ENCODE peak calls at places on chromosomes 7 and 10, in nine cellular contexts. One of them, this sample, is unnamed.

GRCh38 chr7:31783221-31783620 is 96.2 kb downstream of the PPP1R17 start:
- DNase-seq in activated CD8-positive, alpha-beta memory T cell treated with anti-CD3 and anti-CD28 coated beads for 4 hours: no peak
- DNase-seq in AG09319: no peak
- DNase-seq in Karpas-422: no peak
- DNase-seq in NCI-H2081: no peak
- DNase-seq in kidney epithelial cell: no peak
- DNase-seq in stimulated activated CD8-positive, alpha-beta memory T cell treated with anti-CD3 and anti-CD28 coated beads, Interleukin-7, amount 100 ng/mL, for 24 hours: no peak
- DNase-seq in NCI-H1092 treated with DMSO at 0.1 percent for 48 hours: no peak
- DNase-seq in activated CD4-positive, alpha-beta T cell treated with anti-CD3 and anti-CD28 coated beads, Interleukin-2, amount 10 ng/mL, durations not matched to agents 7 days and 5 days: no peak
- DNase-seq in this sample: no peak

GRCh38 chr7:101900103-101900502 is 82.7 kb downstream of the CUX1 start:
- DNase-seq in activated CD4-positive, alpha-beta T cell treated with anti-CD3 and anti-CD28 coated beads, Interleukin-2, amount 10 ng/mL, durations not matched to agents 7 days and 5 days: no peak
- DNase-seq in NCI-H1092 treated with DMSO at 0.1 percent for 48 hours: no peak
- DNase-seq in Karpas-422: no peak
- DNase-seq in activated CD8-positive, alpha-beta memory T cell treated with anti-CD3 and anti-CD28 coated beads for 4 hours: no peak
- DNase-seq in AG09319: no peak
- DNase-seq in stimulated activated CD8-positive, alpha-beta memory T cell treated with anti-CD3 and anti-CD28 coated beads, Interleukin-7, amount 100 ng/mL, for 24 hours: no peak
- DNase-seq in NCI-H2081: no peak
- DNase-seq in kidney epithelial cell: no peak
- DNase-seq in this sample: no peak

GRCh38 chr7:57215423-57215822 is 83.2 kb upstream of the ZNF479 start:
- DNase-seq in activated CD4-positive, alpha-beta T cell treated with anti-CD3 and anti-CD28 coated beads, Interleukin-2, amount 10 ng/mL, durations not matched to agents 7 days and 5 days: no peak
- DNase-seq in Karpas-422: no peak
- DNase-seq in AG09319: no peak
- DNase-seq in NCI-H1092 treated with DMSO at 0.1 percent for 48 hours: no peak
- DNase-seq in kidney epithelial cell: no peak
- DNase-seq in activated CD8-positive, alpha-beta memory T cell treated with anti-CD3 and anti-CD28 coated beads for 4 hours: no peak
- DNase-seq in stimulated activated CD8-positive, alpha-beta memory T cell treated with anti-CD3 and anti-CD28 coated beads, Interleukin-7, amount 100 ng/mL, for 24 hours: no peak
- DNase-seq in NCI-H2081: no peak
- DNase-seq in this sample: no peak

GRCh38 chr10:79156334-79157274 is 87.8 kb downstream of the ZMIZ1 start:
- DNase-seq in NCI-H1092 treated with DMSO at 0.1 percent for 48 hours: no peak
- DNase-seq in Karpas-422: no peak
- DNase-seq in activated CD4-positive, alpha-beta T cell treated with anti-CD3 and anti-CD28 coated beads, Interleukin-2, amount 10 ng/mL, durations not matched to agents 7 days and 5 days: no peak
- DNase-seq in NCI-H2081: no peak
- DNase-seq in activated CD8-positive, alpha-beta memory T cell treated with anti-CD3 and anti-CD28 coated beads for 4 hours: no peak
- DNase-seq in kidney epithelial cell: no peak
- DNase-seq in stimulated activated CD8-positive, alpha-beta memory T cell treated with anti-CD3 and anti-CD28 coated beads, Interleukin-7, amount 100 ng/mL, for 24 hours: no peak
- DNase-seq in AG09319: no peak
- DNase-seq in this sample: no peak

GRCh38 chr7:133948588-133948987 is 178.6 kb upstream of the LRGUK start:
- DNase-seq in stimulated activated CD8-positive, alpha-beta memory T cell treated with anti-CD3 and anti-CD28 coated beads, Interleukin-7, amount 100 ng/mL, for 24 hours: no peak
- DNase-seq in activated CD4-positive, alpha-beta T cell treated with anti-CD3 and anti-CD28 coated beads, Interleukin-2, amount 10 ng/mL, durations not matched to agents 7 days and 5 days: no peak
- DNase-seq in NCI-H1092 treated with DMSO at 0.1 percent for 48 hours: no peak
- DNase-seq in AG09319: no peak
- DNase-seq in kidney epithelial cell: no peak
- DNase-seq in activated CD8-positive, alpha-beta memory T cell treated with anti-CD3 and anti-CD28 coated beads for 4 hours: no peak
- DNase-seq in NCI-H2081: no peak
- DNase-seq in Karpas-422: no peak
- DNase-seq in this sample: no peak

GRCh38 chr10:52256832-52257691 is 57.0 kb upstream of the DKK1 start:
- DNase-seq in kidney epithelial cell: peak
- DNase-seq in activated CD8-positive, alpha-beta memory T cell treated with anti-CD3 and anti-CD28 coated beads for 4 hours: no peak
- DNase-seq in AG09319: no peak
- DNase-seq in NCI-H2081: no peak
- DNase-seq in NCI-H1092 treated with DMSO at 0.1 percent for 48 hours: no peak
- DNase-seq in stimulated activated CD8-positive, alpha-beta memory T cell treated with anti-CD3 and anti-CD28 coated beads, Interleukin-7, amount 100 ng/mL, for 24 hours: no peak
- DNase-seq in Karpas-422: no peak
- DNase-seq in activated CD4-positive, alpha-beta T cell treated with anti-CD3 and anti-CD28 coated beads, Interleukin-2, amount 10 ng/mL, durations not matched to agents 7 days and 5 days: no peak
- DNase-seq in this sample: no peak

GRCh38 chr7:123096976-123097375 is 101.5 kb upstream of the TAS2R16 start:
- DNase-seq in kidney epithelial cell: no peak
- DNase-seq in activated CD4-positive, alpha-beta T cell treated with anti-CD3 and anti-CD28 coated beads, Interleukin-2, amount 10 ng/mL, durations not matched to agents 7 days and 5 days: no peak
- DNase-seq in Karpas-422: no peak
- DNase-seq in activated CD8-positive, alpha-beta memory T cell treated with anti-CD3 and anti-CD28 coated beads for 4 hours: no peak
- DNase-seq in AG09319: no peak
- DNase-seq in stimulated activated CD8-positive, alpha-beta memory T cell treated with anti-CD3 and anti-CD28 coated beads, Interleukin-7, amount 100 ng/mL, for 24 hours: no peak
- DNase-seq in NCI-H1092 treated with DMSO at 0.1 percent for 48 hours: no peak
- DNase-seq in NCI-H2081: no peak
- DNase-seq in this sample: peak

GRCh38 chr10:77349226-77349625 is 288.4 kb downstream of the KCNMA1 start:
- DNase-seq in Karpas-422: no peak
- DNase-seq in NCI-H2081: no peak
- DNase-seq in stimulated activated CD8-positive, alpha-beta memory T cell treated with anti-CD3 and anti-CD28 coated beads, Interleukin-7, amount 100 ng/mL, for 24 hours: no peak
- DNase-seq in activated CD8-positive, alpha-beta memory T cell treated with anti-CD3 and anti-CD28 coated beads for 4 hours: no peak
- DNase-seq in activated CD4-positive, alpha-beta T cell treated with anti-CD3 and anti-CD28 coated beads, Interleukin-2, amount 10 ng/mL, durations not matched to agents 7 days and 5 days: no peak
- DNase-seq in kidney epithelial cell: no peak
- DNase-seq in AG09319: no peak
- DNase-seq in NCI-H1092 treated with DMSO at 0.1 percent for 48 hours: no peak
- DNase-seq in this sample: no peak

GRCh38 chr10:118255355-118255754 is 86.8 kb downstream of the FAM204A start:
- DNase-seq in stimulated activated CD8-positive, alpha-beta memory T cell treated with anti-CD3 and anti-CD28 coated beads, Interleukin-7, amount 100 ng/mL, for 24 hours: no peak
- DNase-seq in AG09319: no peak
- DNase-seq in NCI-H2081: no peak
- DNase-seq in activated CD4-positive, alpha-beta T cell treated with anti-CD3 and anti-CD28 coated beads, Interleukin-2, amount 10 ng/mL, durations not matched to agents 7 days and 5 days: no peak
- DNase-seq in kidney epithelial cell: no peak
- DNase-seq in NCI-H1092 treated with DMSO at 0.1 percent for 48 hours: no peak
- DNase-seq in Karpas-422: no peak
- DNase-seq in activated CD8-positive, alpha-beta memory T cell treated with anti-CD3 and anti-CD28 coated beads for 4 hours: no peak
- DNase-seq in this sample: no peak

GRCh38 chr10:1107679-1108078 is 51.5 kb downstream of the WDR37 start:
- DNase-seq in stimulated activated CD8-positive, alpha-beta memory T cell treated with anti-CD3 and anti-CD28 coated beads, Interleukin-7, amount 100 ng/mL, for 24 hours: no peak
- DNase-seq in Karpas-422: no peak
- DNase-seq in activated CD8-positive, alpha-beta memory T cell treated with anti-CD3 and anti-CD28 coated beads for 4 hours: no peak
- DNase-seq in NCI-H1092 treated with DMSO at 0.1 percent for 48 hours: no peak
- DNase-seq in AG09319: no peak
- DNase-seq in NCI-H2081: peak
- DNase-seq in kidney epithelial cell: no peak
- DNase-seq in activated CD4-positive, alpha-beta T cell treated with anti-CD3 and anti-CD28 coated beads, Interleukin-2, amount 10 ng/mL, durations not matched to agents 7 days and 5 days: no peak
- DNase-seq in this sample: peak

GRCh38 chr7:101838837-101839483 is 21.5 kb downstream of the CUX1 start:
- DNase-seq in AG09319: no peak
- DNase-seq in activated CD4-positive, alpha-beta T cell treated with anti-CD3 and anti-CD28 coated beads, Interleukin-2, amount 10 ng/mL, durations not matched to agents 7 days and 5 days: no peak
- DNase-seq in activated CD8-positive, alpha-beta memory T cell treated with anti-CD3 and anti-CD28 coated beads for 4 hours: no peak
- DNase-seq in NCI-H2081: no peak
- DNase-seq in NCI-H1092 treated with DMSO at 0.1 percent for 48 hours: no peak
- DNase-seq in stimulated activated CD8-positive, alpha-beta memory T cell treated with anti-CD3 and anti-CD28 coated beads, Interleukin-7, amount 100 ng/mL, for 24 hours: no peak
- DNase-seq in Karpas-422: no peak
- DNase-seq in kidney epithelial cell: no peak
- DNase-seq in this sample: no peak

GRCh38 chr7:130292682-130293257 is at the start of gene CPA4:
- DNase-seq in AG09319: peak
- DNase-seq in stimulated activated CD8-positive, alpha-beta memory T cell treated with anti-CD3 and anti-CD28 coated beads, Interleukin-7, amount 100 ng/mL, for 24 hours: no peak
- DNase-seq in activated CD8-positive, alpha-beta memory T cell treated with anti-CD3 and anti-CD28 coated beads for 4 hours: no peak
- DNase-seq in Karpas-422: no peak
- DNase-seq in activated CD4-positive, alpha-beta T cell treated with anti-CD3 and anti-CD28 coated beads, Interleukin-2, amount 10 ng/mL, durations not matched to agents 7 days and 5 days: no peak
- DNase-seq in NCI-H1092 treated with DMSO at 0.1 percent for 48 hours: no peak
- DNase-seq in kidney epithelial cell: peak
- DNase-seq in NCI-H2081: no peak
- DNase-seq in this sample: peak

GRCh38 chr10:121312582-121312981 is 285.7 kb downstream of the FGFR2 start:
- DNase-seq in Karpas-422: no peak
- DNase-seq in NCI-H2081: no peak
- DNase-seq in NCI-H1092 treated with DMSO at 0.1 percent for 48 hours: no peak
- DNase-seq in AG09319: no peak
- DNase-seq in kidney epithelial cell: no peak
- DNase-seq in activated CD8-positive, alpha-beta memory T cell treated with anti-CD3 and anti-CD28 coated beads for 4 hours: no peak
- DNase-seq in stimulated activated CD8-positive, alpha-beta memory T cell treated with anti-CD3 and anti-CD28 coated beads, Interleukin-7, amount 100 ng/mL, for 24 hours: no peak
- DNase-seq in activated CD4-positive, alpha-beta T cell treated with anti-CD3 and anti-CD28 coated beads, Interleukin-2, amount 10 ng/mL, durations not matched to agents 7 days and 5 days: no peak
- DNase-seq in this sample: no peak

GRCh38 chr10:74825033-74825370 is 1.4 kb upstream of the KAT6B start:
- DNase-seq in NCI-H2081: no peak
- DNase-seq in activated CD8-positive, alpha-beta memory T cell treated with anti-CD3 and anti-CD28 coated beads for 4 hours: peak
- DNase-seq in kidney epithelial cell: no peak
- DNase-seq in AG09319: no peak
- DNase-seq in stimulated activated CD8-positive, alpha-beta memory T cell treated with anti-CD3 and anti-CD28 coated beads, Interleukin-7, amount 100 ng/mL, for 24 hours: peak
- DNase-seq in NCI-H1092 treated with DMSO at 0.1 percent for 48 hours: peak
- DNase-seq in activated CD4-positive, alpha-beta T cell treated with anti-CD3 and anti-CD28 coated beads, Interleukin-2, amount 10 ng/mL, durations not matched to agents 7 days and 5 days: peak
- DNase-seq in Karpas-422: no peak
- DNase-seq in this sample: no peak

GRCh38 chr10:46309511-46310142 is 22.8 kb downstream of the ANTXRL start:
- DNase-seq in AG09319: no peak
- DNase-seq in activated CD8-positive, alpha-beta memory T cell treated with anti-CD3 and anti-CD28 coated beads for 4 hours: no peak
- DNase-seq in activated CD4-positive, alpha-beta T cell treated with anti-CD3 and anti-CD28 coated beads, Interleukin-2, amount 10 ng/mL, durations not matched to agents 7 days and 5 days: no peak
- DNase-seq in NCI-H1092 treated with DMSO at 0.1 percent for 48 hours: no peak
- DNase-seq in NCI-H2081: no peak
- DNase-seq in Karpas-422: no peak
- DNase-seq in kidney epithelial cell: no peak
- DNase-seq in stimulated activated CD8-positive, alpha-beta memory T cell treated with anti-CD3 and anti-CD28 coated beads, Interleukin-7, amount 100 ng/mL, for 24 hours: no peak
- DNase-seq in this sample: no peak

GRCh38 chr10:1109795-1110673 is 53.8 kb downstream of the WDR37 start:
- DNase-seq in stimulated activated CD8-positive, alpha-beta memory T cell treated with anti-CD3 and anti-CD28 coated beads, Interleukin-7, amount 100 ng/mL, for 24 hours: peak
- DNase-seq in kidney epithelial cell: peak
- DNase-seq in activated CD4-positive, alpha-beta T cell treated with anti-CD3 and anti-CD28 coated beads, Interleukin-2, amount 10 ng/mL, durations not matched to agents 7 days and 5 days: peak
- DNase-seq in Karpas-422: peak
- DNase-seq in activated CD8-positive, alpha-beta memory T cell treated with anti-CD3 and anti-CD28 coated beads for 4 hours: peak
- DNase-seq in NCI-H2081: peak
- DNase-seq in NCI-H1092 treated with DMSO at 0.1 percent for 48 hours: no peak
- DNase-seq in AG09319: no peak
- DNase-seq in this sample: peak

GRCh38 chr7:7675686-7676085 is 35.1 kb downstream of the UMAD1 start:
- DNase-seq in kidney epithelial cell: no peak
- DNase-seq in AG09319: no peak
- DNase-seq in Karpas-422: no peak
- DNase-seq in activated CD4-positive, alpha-beta T cell treated with anti-CD3 and anti-CD28 coated beads, Interleukin-2, amount 10 ng/mL, durations not matched to agents 7 days and 5 days: no peak
- DNase-seq in stimulated activated CD8-positive, alpha-beta memory T cell treated with anti-CD3 and anti-CD28 coated beads, Interleukin-7, amount 100 ng/mL, for 24 hours: no peak
- DNase-seq in NCI-H1092 treated with DMSO at 0.1 percent for 48 hours: no peak
- DNase-seq in activated CD8-positive, alpha-beta memory T cell treated with anti-CD3 and anti-CD28 coated beads for 4 hours: no peak
- DNase-seq in NCI-H2081: no peak
- DNase-seq in this sample: no peak

GRCh38 chr7:47451851-47452205 is 130.1 kb downstream of the TNS3 start:
- DNase-seq in activated CD8-positive, alpha-beta memory T cell treated with anti-CD3 and anti-CD28 coated beads for 4 hours: no peak
- DNase-seq in stimulated activated CD8-positive, alpha-beta memory T cell treated with anti-CD3 and anti-CD28 coated beads, Interleukin-7, amount 100 ng/mL, for 24 hours: no peak
- DNase-seq in activated CD4-positive, alpha-beta T cell treated with anti-CD3 and anti-CD28 coated beads, Interleukin-2, amount 10 ng/mL, durations not matched to agents 7 days and 5 days: no peak
- DNase-seq in Karpas-422: no peak
- DNase-seq in kidney epithelial cell: no peak
- DNase-seq in NCI-H2081: no peak
- DNase-seq in AG09319: no peak
- DNase-seq in NCI-H1092 treated with DMSO at 0.1 percent for 48 hours: no peak
- DNase-seq in this sample: no peak

GRCh38 chr10:43230909-43231522 is 35.8 kb downstream of the RASGEF1A start:
- DNase-seq in stimulated activated CD8-positive, alpha-beta memory T cell treated with anti-CD3 and anti-CD28 coated beads, Interleukin-7, amount 100 ng/mL, for 24 hours: no peak
- DNase-seq in kidney epithelial cell: no peak
- DNase-seq in activated CD4-positive, alpha-beta T cell treated with anti-CD3 and anti-CD28 coated beads, Interleukin-2, amount 10 ng/mL, durations not matched to agents 7 days and 5 days: no peak
- DNase-seq in Karpas-422: no peak
- DNase-seq in NCI-H2081: no peak
- DNase-seq in AG09319: no peak
- DNase-seq in NCI-H1092 treated with DMSO at 0.1 percent for 48 hours: no peak
- DNase-seq in activated CD8-positive, alpha-beta memory T cell treated with anti-CD3 and anti-CD28 coated beads for 4 hours: no peak
- DNase-seq in this sample: no peak

GRCh38 chr10:122306744-122307143 is 35.6 kb downstream of the BTBD16 start:
- DNase-seq in NCI-H2081: no peak
- DNase-seq in stimulated activated CD8-positive, alpha-beta memory T cell treated with anti-CD3 and anti-CD28 coated beads, Interleukin-7, amount 100 ng/mL, for 24 hours: no peak
- DNase-seq in kidney epithelial cell: no peak
- DNase-seq in activated CD4-positive, alpha-beta T cell treated with anti-CD3 and anti-CD28 coated beads, Interleukin-2, amount 10 ng/mL, durations not matched to agents 7 days and 5 days: no peak
- DNase-seq in Karpas-422: no peak
- DNase-seq in NCI-H1092 treated with DMSO at 0.1 percent for 48 hours: no peak
- DNase-seq in AG09319: no peak
- DNase-seq in activated CD8-positive, alpha-beta memory T cell treated with anti-CD3 and anti-CD28 coated beads for 4 hours: no peak
- DNase-seq in this sample: no peak

GRCh38 chr7:23331132-23331531 is 32.0 kb downstream of the MALSU1 start:
- DNase-seq in NCI-H1092 treated with DMSO at 0.1 percent for 48 hours: no peak
- DNase-seq in AG09319: no peak
- DNase-seq in stimulated activated CD8-positive, alpha-beta memory T cell treated with anti-CD3 and anti-CD28 coated beads, Interleukin-7, amount 100 ng/mL, for 24 hours: no peak
- DNase-seq in kidney epithelial cell: no peak
- DNase-seq in activated CD4-positive, alpha-beta T cell treated with anti-CD3 and anti-CD28 coated beads, Interleukin-2, amount 10 ng/mL, durations not matched to agents 7 days and 5 days: no peak
- DNase-seq in activated CD8-positive, alpha-beta memory T cell treated with anti-CD3 and anti-CD28 coated beads for 4 hours: no peak
- DNase-seq in NCI-H2081: no peak
- DNase-seq in Karpas-422: no peak
- DNase-seq in this sample: no peak

GRCh38 chr7:73984481-73985205 is 43.3 kb upstream of the ELN start:
- DNase-seq in NCI-H2081: no peak
- DNase-seq in activated CD8-positive, alpha-beta memory T cell treated with anti-CD3 and anti-CD28 coated beads for 4 hours: no peak
- DNase-seq in kidney epithelial cell: no peak
- DNase-seq in stimulated activated CD8-positive, alpha-beta memory T cell treated with anti-CD3 and anti-CD28 coated beads, Interleukin-7, amount 100 ng/mL, for 24 hours: no peak
- DNase-seq in activated CD4-positive, alpha-beta T cell treated with anti-CD3 and anti-CD28 coated beads, Interleukin-2, amount 10 ng/mL, durations not matched to agents 7 days and 5 days: no peak
- DNase-seq in Karpas-422: no peak
- DNase-seq in NCI-H1092 treated with DMSO at 0.1 percent for 48 hours: no peak
- DNase-seq in AG09319: no peak
- DNase-seq in this sample: no peak

GRCh38 chr7:24869572-24869971 is 110.4 kb downstream of the OSBPL3 start:
- DNase-seq in NCI-H2081: no peak
- DNase-seq in NCI-H1092 treated with DMSO at 0.1 percent for 48 hours: no peak
- DNase-seq in kidney epithelial cell: no peak
- DNase-seq in AG09319: no peak
- DNase-seq in Karpas-422: no peak
- DNase-seq in stimulated activated CD8-positive, alpha-beta memory T cell treated with anti-CD3 and anti-CD28 coated beads, Interleukin-7, amount 100 ng/mL, for 24 hours: no peak
- DNase-seq in activated CD8-positive, alpha-beta memory T cell treated with anti-CD3 and anti-CD28 coated beads for 4 hours: no peak
- DNase-seq in activated CD4-positive, alpha-beta T cell treated with anti-CD3 and anti-CD28 coated beads, Interleukin-2, amount 10 ng/mL, durations not matched to agents 7 days and 5 days: no peak
- DNase-seq in this sample: no peak

GRCh38 chr7:103348959-103349358 is 1.5 kb downstream of the PSMC2 start:
- DNase-seq in stimulated activated CD8-positive, alpha-beta memory T cell treated with anti-CD3 and anti-CD28 coated beads, Interleukin-7, amount 100 ng/mL, for 24 hours: no peak
- DNase-seq in NCI-H1092 treated with DMSO at 0.1 percent for 48 hours: no peak
- DNase-seq in Karpas-422: no peak
- DNase-seq in NCI-H2081: no peak
- DNase-seq in activated CD4-positive, alpha-beta T cell treated with anti-CD3 and anti-CD28 coated beads, Interleukin-2, amount 10 ng/mL, durations not matched to agents 7 days and 5 days: no peak
- DNase-seq in kidney epithelial cell: no peak
- DNase-seq in activated CD8-positive, alpha-beta memory T cell treated with anti-CD3 and anti-CD28 coated beads for 4 hours: no peak
- DNase-seq in AG09319: no peak
- DNase-seq in this sample: no peak

GRCh38 chr10:89944138-89944537 is 242.7 kb downstream of the KIF20B start:
- DNase-seq in activated CD4-positive, alpha-beta T cell treated with anti-CD3 and anti-CD28 coated beads, Interleukin-2, amount 10 ng/mL, durations not matched to agents 7 days and 5 days: no peak
- DNase-seq in activated CD8-positive, alpha-beta memory T cell treated with anti-CD3 and anti-CD28 coated beads for 4 hours: no peak
- DNase-seq in Karpas-422: no peak
- DNase-seq in stimulated activated CD8-positive, alpha-beta memory T cell treated with anti-CD3 and anti-CD28 coated beads, Interleukin-7, amount 100 ng/mL, for 24 hours: no peak
- DNase-seq in NCI-H2081: no peak
- DNase-seq in AG09319: no peak
- DNase-seq in kidney epithelial cell: no peak
- DNase-seq in NCI-H1092 treated with DMSO at 0.1 percent for 48 hours: no peak
- DNase-seq in this sample: no peak

GRCh38 chr10:113704637-113705343 is 25.1 kb downstream of the CASP7 start:
- DNase-seq in NCI-H2081: peak
- DNase-seq in AG09319: no peak
- DNase-seq in activated CD8-positive, alpha-beta memory T cell treated with anti-CD3 and anti-CD28 coated beads for 4 hours: no peak
- DNase-seq in activated CD4-positive, alpha-beta T cell treated with anti-CD3 and anti-CD28 coated beads, Interleukin-2, amount 10 ng/mL, durations not matched to agents 7 days and 5 days: peak
- DNase-seq in Karpas-422: peak
- DNase-seq in stimulated activated CD8-positive, alpha-beta memory T cell treated with anti-CD3 and anti-CD28 coated beads, Interleukin-7, amount 100 ng/mL, for 24 hours: no peak
- DNase-seq in kidney epithelial cell: no peak
- DNase-seq in NCI-H1092 treated with DMSO at 0.1 percent for 48 hours: peak
- DNase-seq in this sample: peak

GRCh38 chr10:43965918-43966570 is 317.4 kb upstream of the ZNF32 start:
- DNase-seq in NCI-H1092 treated with DMSO at 0.1 percent for 48 hours: no peak
- DNase-seq in AG09319: no peak
- DNase-seq in NCI-H2081: no peak
- DNase-seq in activated CD4-positive, alpha-beta T cell treated with anti-CD3 and anti-CD28 coated beads, Interleukin-2, amount 10 ng/mL, durations not matched to agents 7 days and 5 days: no peak
- DNase-seq in stimulated activated CD8-positive, alpha-beta memory T cell treated with anti-CD3 and anti-CD28 coated beads, Interleukin-7, amount 100 ng/mL, for 24 hours: no peak
- DNase-seq in Karpas-422: peak
- DNase-seq in activated CD8-positive, alpha-beta memory T cell treated with anti-CD3 and anti-CD28 coated beads for 4 hours: no peak
- DNase-seq in kidney epithelial cell: no peak
- DNase-seq in this sample: no peak